ENCODE peak calls at places on chromosome 22, in five cellular contexts. D is SK-N-SH, R is HepG2, T is HCT116, H is H1. X is an unnamed sample.

GRCh38 chr22:30490399-30490798 is 15.1 kb downstream of the SEC14L4 start:
- DNase-seq in R (peak; percentile 16), D (no peak), T (no peak), H (no peak), X (no peak)

GRCh38 chr22:39530692-39531331 is 1.7 kb downstream of the RPS19BP1 start:
- DNase-seq in R (peak; percentile 57), D (peak; percentile 45), T (no peak), H (no peak), X (no peak)

GRCh38 chr22:38792833-38793232 is 1.1 kb downstream of the DNAL4 start:
- DNase-seq in D (no peak), H (no peak), R (no peak), T (no peak), X (no peak)

GRCh38 chr22:31870890-31871289 is 73.4 kb upstream of the YWHAH start:
- DNase-seq in H (no peak), T (no peak), D (no peak), R (no peak), X (peak; percentile 42)

GRCh38 chr22:31872209-31872608 is 72.1 kb upstream of the YWHAH start:
- DNase-seq in D (peak; percentile 46), T (no peak), R (peak; percentile 33), H (no peak), X (no peak)

GRCh38 chr22:50573491-50574382 is 4.5 kb downstream of the CPT1B start:
- DNase-seq in D (no peak), R (no peak), T (no peak), H (no peak), X (no peak)

GRCh38 chr22:27699676-27700075 is 101.9 kb downstream of the MN1 start:
- DNase-seq in T (no peak), D (peak; percentile 36), H (no peak), R (no peak), X (no peak)

GRCh38 chr22:25451480-25452114 is 112.9 kb upstream of the GRK3 start:
- DNase-seq in H (no peak), D (no peak), T (no peak), R (no peak), X (no peak)

GRCh38 chr22:29201722-29202230 is 3.9 kb upstream of the EMID1 start:
- DNase-seq in R (no peak), D (no peak), H (no peak), T (no peak), X (no peak)

GRCh38 chr22:24486501-24486921 is 8.6 kb upstream of the UPB1 start:
- DNase-seq in D (no peak), T (no peak), R (peak; percentile 44), H (no peak), X (no peak)

GRCh38 chr22:32389685-32390084 is 22.4 kb downstream of the RTCB start:
- DNase-seq in R (no peak), D (peak; percentile 24), T (no peak), H (no peak), X (no peak)

GRCh38 chr22:18078329-18079041 is 695 bp downstream of the PEX26 start:
- DNase-seq in R (peak; percentile 34), T (no peak), H (no peak), D (peak; percentile 63), X (peak; percentile 29)

GRCh38 chr22:48929276-48929790 is 898.3 kb downstream of the BRD1 start:
- DNase-seq in T (no peak), D (no peak), R (no peak), H (no peak), X (no peak)

GRCh38 chr22:29872145-29872893 is 10.7 kb upstream of the MTMR3 start:
- DNase-seq in D (no peak), H (no peak), R (no peak), T (no peak), X (peak; percentile 3)

GRCh38 chr22:30701872-30702271 is 7.2 kb downstream of the OSBP2 start:
- DNase-seq in D (no peak), T (peak; percentile 18), H (no peak), R (no peak), X (no peak)

GRCh38 chr22:43007519-43008102 is 7.3 kb downstream of the PACSIN2 start:
- DNase-seq in R (peak; percentile 65), H (no peak), D (no peak), T (no peak), X (no peak)

GRCh38 chr22:48902001-48902869 is 925.4 kb downstream of the BRD1 start:
- DNase-seq in R (no peak), H (no peak), D (no peak), T (no peak), X (no peak)

GRCh38 chr22:31754813-31755212 is 994 bp downstream of the DEPDC5 start:
- DNase-seq in D (no peak), H (no peak), T (no peak), R (peak; percentile 38), X (no peak)

GRCh38 chr22:29225422-29226090 is 19.9 kb downstream of the EMID1 start:
- DNase-seq in D (peak; percentile 32), R (no peak), T (no peak), H (no peak), X (no peak)

GRCh38 chr22:30227438-30228228 is 18.9 kb downstream of the LIF start:
- DNase-seq in R (no peak), T (no peak), H (no peak), D (no peak), X (no peak)

GRCh38 chr22:26751217-26751616 is 93.8 kb downstream of the MIAT start:
- DNase-seq in T (no peak), H (peak; percentile 91), R (no peak), D (no peak), X (no peak)

GRCh38 chr22:29175312-29175835 is 30.3 kb upstream of the EMID1 start:
- DNase-seq in H (no peak), T (no peak), R (no peak), D (no peak), X (no peak)

GRCh38 chr22:46008291-46008690 is 31.3 kb upstream of the WNT7B start:
- DNase-seq in D (peak; percentile 65), H (no peak), R (no peak), T (no peak), X (no peak)

GRCh38 chr22:27107824-27108223 is 450.4 kb downstream of the MIAT start:
- DNase-seq in R (peak; percentile 30), D (peak; percentile 79), H (no peak), T (peak; percentile 70), X (no peak)

GRCh38 chr22:27112273-27112672 is 454.9 kb downstream of the MIAT start:
- DNase-seq in H (no peak), T (no peak), R (peak; percentile 18), D (no peak), X (no peak)

GRCh38 chr22:24429411-24430365 is 2.3 kb downstream of the ADORA2A start:
- DNase-seq in H (no peak), R (no peak), T (no peak), D (peak; percentile 68), X (no peak)

GRCh38 chr22:39873963-39874362 is 19.6 kb downstream of the ENTHD1 start:
- DNase-seq in H (no peak), R (no peak), D (no peak), T (no peak), X (no peak)

GRCh38 chr22:21766933-21767462 is 31.4 kb upstream of the YPEL1 start:
- DNase-seq in H (no peak), D (no peak), T (no peak), R (no peak), X (no peak)

GRCh38 chr22:46137218-46137766 is 13.0 kb upstream of the PPARA start:
- DNase-seq in R (no peak), D (no peak), H (no peak), T (no peak), X (no peak)

GRCh38 chr22:28116261-28116673 is 197.2 kb upstream of the PITPNB start:
- DNase-seq in R (no peak), D (no peak), T (no peak), H (no peak), X (no peak)

GRCh38 chr22:46233231-46233630 is 16.9 kb downstream of the CDPF1 start:
- DNase-seq in R (no peak), D (no peak), H (no peak), T (no peak), X (no peak)

GRCh38 chr22:26409705-26410376 is 19.2 kb upstream of the ASPHD2 start:
- DNase-seq in R (no peak), D (no peak), H (no peak), T (no peak), X (no peak)

GRCh38 chr22:45548991-45549736 is 46.5 kb downstream of the FBLN1 start:
- DNase-seq in R (no peak), D (no peak), T (peak; percentile 37), H (no peak), X (no peak)

GRCh38 chr22:42436402-42436801 is 4.2 kb upstream of the NFAM1 start:
- DNase-seq in D (no peak), R (no peak), H (no peak), T (no peak), X (no peak)

GRCh38 chr22:30609260-30610185 is 2.5 kb downstream of the TCN2 start:
- DNase-seq in T (no peak), D (no peak), R (no peak), H (no peak), X (no peak)

DNA sequence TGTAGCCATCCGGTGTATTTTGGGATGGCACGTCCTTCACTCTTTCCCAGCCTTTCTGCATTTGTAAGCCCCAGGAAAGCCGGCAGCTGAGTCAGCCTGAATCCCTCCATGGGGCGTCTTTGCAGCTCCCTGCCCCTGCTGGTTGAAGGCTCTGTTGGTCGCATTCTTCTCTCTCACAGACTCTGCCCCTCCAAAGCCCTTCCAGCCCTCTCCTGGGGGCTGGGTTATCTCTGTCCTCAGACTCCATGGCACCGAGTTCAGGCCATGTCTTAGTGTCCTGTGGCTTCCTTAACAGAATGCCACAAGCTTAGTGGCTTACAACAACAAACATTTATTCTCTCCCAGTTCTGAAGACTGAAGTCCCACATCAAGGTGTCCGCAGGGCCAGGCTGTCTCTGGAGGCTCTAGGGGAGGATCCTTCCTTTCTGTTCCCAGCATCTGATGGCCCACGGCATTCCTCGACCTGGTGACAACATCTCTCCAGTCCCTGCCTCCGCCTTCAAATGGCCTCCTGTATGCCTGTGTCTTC is 62.2 kb downstream of the BCR start:
- DNase-seq in H (peak; percentile 85), R (no peak), D (no peak), T (no peak), X (no peak)
- TF ChIP-seq JUND in H (peak; percentile 83), R (no peak), D (no peak), T (no peak), X (no peak)

GRCh38 chr22:47238886-47239860 is 476.7 kb downstream of the TBC1D22A start:
- DNase-seq in T (no peak), R (no peak), H (no peak), D (no peak), X (no peak)
- TF ChIP-seq JUND in T (no peak), R (no peak), H (no peak), D (no peak), X (no peak)

GRCh38 chr22:47323518-47323917 is 561.1 kb downstream of the TBC1D22A start:
- DNase-seq in R (no peak), H (no peak), T (no peak), D (no peak), X (no peak)
- TF ChIP-seq JUND in R (no peak), H (no peak), T (no peak), D (no peak), X (no peak)

GRCh38 chr22:37195921-37196320 is 7.9 kb upstream of the C1QTNF6 start:
- DNase-seq in R (no peak), D (no peak), H (no peak), T (no peak), X (no peak)

GRCh38 chr22:37198290-37199102 is 10.4 kb upstream of the C1QTNF6 start:
- DNase-seq in R (peak; percentile 80), H (no peak), D (peak; percentile 88), T (peak; percentile 57), X (peak; percentile 78)

GRCh38 chr22:37194750-37195149 is 6.7 kb upstream of the C1QTNF6 start:
- DNase-seq in H (no peak), R (no peak), T (no peak), D (no peak), X (no peak)

GRCh38 chr22:37197451-37198289 is 9.6 kb upstream of the C1QTNF6 start:
- DNase-seq in R (peak; percentile 86), T (peak; percentile 92), D (no peak), H (no peak), X (peak; percentile 56)

GRCh38 chr22:37196539-37197450 is 8.7 kb upstream of the C1QTNF6 start:
- DNase-seq in T (peak; percentile 56), H (no peak), R (peak; percentile 83), D (peak; percentile 73), X (peak; percentile 91)
- TF ChIP-seq JUND in T (no peak), H (no peak), R (no peak), D (no peak), X (no peak)

X was measured in T47D.